ENCODE peak calls at places on chromosomes 13 and 19, in eight cellular contexts. One of them, this sample, is unnamed.

GRCh38 chr19:48539503-48540096 is 12.4 kb upstream of the SULT2B1 start:
- DNase-seq in vagina: no peak
- DNase-seq in lower leg skin: no peak
- DNase-seq in cardiac fibroblast: peak
- DNase-seq in tibial nerve: no peak
- DNase-seq in CD8-positive, alpha-beta T cell: no peak
- DNase-seq in pancreas: no peak
- DNase-seq in fibroblast of the aortic adventitia: peak
- DNase-seq in this sample: no peak

GRCh38 chr19:6216236-6216995 is 63.4 kb downstream of the MLLT1 start:
- DNase-seq in lower leg skin: no peak
- DNase-seq in cardiac fibroblast: no peak
- DNase-seq in pancreas: peak
- DNase-seq in fibroblast of the aortic adventitia: no peak
- DNase-seq in vagina: no peak
- DNase-seq in CD8-positive, alpha-beta T cell: no peak
- DNase-seq in tibial nerve: no peak
- DNase-seq in this sample: no peak

GRCh38 chr13:90839061-90839460 is 508.4 kb upstream of the MIR17HG start:
- DNase-seq in CD8-positive, alpha-beta T cell: no peak
- DNase-seq in vagina: no peak
- DNase-seq in cardiac fibroblast: no peak
- DNase-seq in tibial nerve: no peak
- DNase-seq in lower leg skin: no peak
- DNase-seq in pancreas: no peak
- DNase-seq in fibroblast of the aortic adventitia: no peak
- DNase-seq in this sample: no peak

GRCh38 chr19:8054169-8054568 is 1.6 kb downstream of the CCL25 start:
- DNase-seq in vagina: no peak
- DNase-seq in cardiac fibroblast: no peak
- DNase-seq in fibroblast of the aortic adventitia: no peak
- DNase-seq in CD8-positive, alpha-beta T cell: no peak
- DNase-seq in lower leg skin: no peak
- DNase-seq in tibial nerve: no peak
- DNase-seq in pancreas: no peak
- DNase-seq in this sample: no peak

GRCh38 chr13:81395368-81395767 is 1054.4 kb upstream of the SPRY2 start:
- DNase-seq in lower leg skin: no peak
- DNase-seq in fibroblast of the aortic adventitia: no peak
- DNase-seq in vagina: no peak
- DNase-seq in tibial nerve: no peak
- DNase-seq in pancreas: no peak
- DNase-seq in CD8-positive, alpha-beta T cell: no peak
- DNase-seq in cardiac fibroblast: no peak
- DNase-seq in this sample: no peak

GRCh38 chr19:16226184-16226591 is 28.5 kb downstream of the AP1M1 start:
- DNase-seq in CD8-positive, alpha-beta T cell: no peak
- DNase-seq in tibial nerve: peak
- DNase-seq in cardiac fibroblast: no peak
- DNase-seq in pancreas: no peak
- DNase-seq in vagina: no peak
- DNase-seq in lower leg skin: peak
- DNase-seq in fibroblast of the aortic adventitia: no peak
- DNase-seq in this sample: no peak

GRCh38 chr19:23996549-23996948 is 81.9 kb downstream of the ZNF726 start:
- DNase-seq in pancreas: no peak
- DNase-seq in tibial nerve: no peak
- DNase-seq in fibroblast of the aortic adventitia: no peak
- DNase-seq in cardiac fibroblast: no peak
- DNase-seq in lower leg skin: no peak
- DNase-seq in vagina: no peak
- DNase-seq in CD8-positive, alpha-beta T cell: no peak
- DNase-seq in this sample: no peak

GRCh38 chr19:843180-843835 is 2.5 kb downstream of the PRTN3 start:
- DNase-seq in lower leg skin: no peak
- DNase-seq in vagina: no peak
- DNase-seq in tibial nerve: no peak
- DNase-seq in CD8-positive, alpha-beta T cell: no peak
- DNase-seq in pancreas: no peak
- DNase-seq in cardiac fibroblast: no peak
- DNase-seq in fibroblast of the aortic adventitia: no peak
- DNase-seq in this sample: no peak

GRCh38 chr13:74710006-74710405 is 575.8 kb upstream of the KLF12 start:
- DNase-seq in tibial nerve: no peak
- DNase-seq in pancreas: no peak
- DNase-seq in fibroblast of the aortic adventitia: peak
- DNase-seq in cardiac fibroblast: peak
- DNase-seq in lower leg skin: no peak
- DNase-seq in CD8-positive, alpha-beta T cell: no peak
- DNase-seq in vagina: no peak
- DNase-seq in this sample: no peak

GRCh38 chr13:46962286-46962941 is 65.6 kb upstream of the HTR2A start:
- DNase-seq in pancreas: no peak
- DNase-seq in lower leg skin: no peak
- DNase-seq in CD8-positive, alpha-beta T cell: no peak
- DNase-seq in vagina: no peak
- DNase-seq in fibroblast of the aortic adventitia: peak
- DNase-seq in cardiac fibroblast: peak
- DNase-seq in tibial nerve: no peak
- DNase-seq in this sample: no peak

GRCh38 chr19:46726551-46726950 is 9.6 kb upstream of the PRKD2 start:
- DNase-seq in fibroblast of the aortic adventitia: no peak
- DNase-seq in pancreas: no peak
- DNase-seq in CD8-positive, alpha-beta T cell: no peak
- DNase-seq in vagina: no peak
- DNase-seq in tibial nerve: no peak
- DNase-seq in cardiac fibroblast: no peak
- DNase-seq in lower leg skin: no peak
- DNase-seq in this sample: no peak

GRCh38 chr19:30028118-30028991 is 86.3 kb downstream of the URI1 start:
- DNase-seq in cardiac fibroblast: no peak
- DNase-seq in vagina: no peak
- DNase-seq in lower leg skin: no peak
- DNase-seq in fibroblast of the aortic adventitia: no peak
- DNase-seq in tibial nerve: no peak
- DNase-seq in CD8-positive, alpha-beta T cell: no peak
- DNase-seq in pancreas: no peak
- DNase-seq in this sample: no peak

GRCh38 chr19:36528921-36529518 is 949 bp upstream of the ZNF260 start:
- DNase-seq in lower leg skin: no peak
- DNase-seq in vagina: no peak
- DNase-seq in CD8-positive, alpha-beta T cell: peak
- DNase-seq in tibial nerve: no peak
- DNase-seq in pancreas: peak
- DNase-seq in fibroblast of the aortic adventitia: no peak
- DNase-seq in cardiac fibroblast: no peak
- DNase-seq in this sample: no peak

GRCh38 chr19:56106397-56106849 is 14.7 kb downstream of the ZNF787 start:
- DNase-seq in fibroblast of the aortic adventitia: no peak
- DNase-seq in cardiac fibroblast: no peak
- DNase-seq in CD8-positive, alpha-beta T cell: no peak
- DNase-seq in vagina: no peak
- DNase-seq in lower leg skin: no peak
- DNase-seq in tibial nerve: no peak
- DNase-seq in pancreas: no peak
- DNase-seq in this sample: no peak

GRCh38 chr19:56107626-56108351 is 13.3 kb downstream of the ZNF787 start:
- DNase-seq in cardiac fibroblast: peak
- DNase-seq in tibial nerve: no peak
- DNase-seq in vagina: no peak
- DNase-seq in lower leg skin: no peak
- DNase-seq in pancreas: no peak
- DNase-seq in fibroblast of the aortic adventitia: no peak
- DNase-seq in CD8-positive, alpha-beta T cell: no peak
- DNase-seq in this sample: no peak

GRCh38 chr19:56105090-56105701 is 15.9 kb downstream of the ZNF787 start:
- DNase-seq in pancreas: peak
- DNase-seq in vagina: no peak
- DNase-seq in CD8-positive, alpha-beta T cell: peak
- DNase-seq in tibial nerve: peak
- DNase-seq in lower leg skin: peak
- DNase-seq in fibroblast of the aortic adventitia: peak
- DNase-seq in cardiac fibroblast: peak
- DNase-seq in this sample: peak

GRCh38 chr19:56108447-56109195 is 12.5 kb downstream of the ZNF787 start:
- DNase-seq in lower leg skin: no peak
- DNase-seq in vagina: no peak
- DNase-seq in fibroblast of the aortic adventitia: peak
- DNase-seq in pancreas: peak
- DNase-seq in CD8-positive, alpha-beta T cell: no peak
- DNase-seq in cardiac fibroblast: peak
- DNase-seq in tibial nerve: no peak
- DNase-seq in this sample: peak

DNA sequence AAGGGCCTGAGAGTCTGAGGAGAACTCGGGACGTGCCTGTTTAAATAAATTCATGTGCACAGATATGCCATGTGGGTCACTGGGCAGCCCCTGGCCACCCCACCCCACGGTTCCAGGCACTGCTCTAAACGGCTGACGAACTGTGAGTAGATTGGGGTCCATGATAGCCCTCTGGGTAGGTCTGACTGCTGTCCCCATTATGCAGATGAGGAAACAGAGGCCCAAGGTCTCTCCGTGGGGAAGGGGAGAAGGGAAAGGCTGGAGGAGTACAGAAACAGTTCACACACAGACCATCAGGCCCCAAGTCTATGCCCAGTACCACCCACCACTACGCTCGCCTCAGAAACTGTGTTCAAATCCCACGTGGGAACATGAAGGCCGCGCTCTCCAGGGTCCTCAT is 14.1 kb downstream of the ZNF787 start:
- DNase-seq in lower leg skin: no peak
- DNase-seq in CD8-positive, alpha-beta T cell: no peak
- DNase-seq in cardiac fibroblast: no peak
- DNase-seq in tibial nerve: no peak
- DNase-seq in fibroblast of the aortic adventitia: no peak
- DNase-seq in vagina: no peak
- DNase-seq in pancreas: no peak
- DNase-seq in this sample: no peak
- H3K4me3 ChIP-seq in lower leg skin: no peak
- H3K4me3 ChIP-seq in CD8-positive, alpha-beta T cell: no peak
- H3K4me3 ChIP-seq in cardiac fibroblast: no peak
- H3K4me3 ChIP-seq in tibial nerve: no peak
- H3K4me3 ChIP-seq in fibroblast of the aortic adventitia: no peak
- H3K4me3 ChIP-seq in vagina: no peak
- H3K4me3 ChIP-seq in pancreas: no peak
- H3K4me3 ChIP-seq in this sample: no peak

GRCh38 chr13:76882431-76882830 is 3.8 kb downstream of the KCTD12 start:
- DNase-seq in pancreas: no peak
- DNase-seq in cardiac fibroblast: peak
- DNase-seq in CD8-positive, alpha-beta T cell: no peak
- DNase-seq in lower leg skin: peak
- DNase-seq in vagina: no peak
- DNase-seq in tibial nerve: no peak
- DNase-seq in fibroblast of the aortic adventitia: peak
- DNase-seq in this sample: no peak
- H3K4me3 ChIP-seq in pancreas: no peak
- H3K4me3 ChIP-seq in cardiac fibroblast: peak
- H3K4me3 ChIP-seq in CD8-positive, alpha-beta T cell: no peak
- H3K4me3 ChIP-seq in lower leg skin: no peak
- H3K4me3 ChIP-seq in vagina: peak
- H3K4me3 ChIP-seq in tibial nerve: peak
- H3K4me3 ChIP-seq in fibroblast of the aortic adventitia: peak
- H3K4me3 ChIP-seq in this sample: peak

GRCh38 chr19:2151339-2152229 is at the start of gene AP3D1:
- DNase-seq in pancreas: peak
- DNase-seq in fibroblast of the aortic adventitia: peak
- DNase-seq in tibial nerve: peak
- DNase-seq in CD8-positive, alpha-beta T cell: peak
- DNase-seq in vagina: peak
- DNase-seq in lower leg skin: peak
- DNase-seq in cardiac fibroblast: peak
- DNase-seq in this sample: peak
- H3K4me3 ChIP-seq in pancreas: peak
- H3K4me3 ChIP-seq in fibroblast of the aortic adventitia: peak
- H3K4me3 ChIP-seq in tibial nerve: peak
- H3K4me3 ChIP-seq in CD8-positive, alpha-beta T cell: peak
- H3K4me3 ChIP-seq in vagina: peak
- H3K4me3 ChIP-seq in lower leg skin: peak
- H3K4me3 ChIP-seq in cardiac fibroblast: peak
- H3K4me3 ChIP-seq in this sample: peak

DNA sequence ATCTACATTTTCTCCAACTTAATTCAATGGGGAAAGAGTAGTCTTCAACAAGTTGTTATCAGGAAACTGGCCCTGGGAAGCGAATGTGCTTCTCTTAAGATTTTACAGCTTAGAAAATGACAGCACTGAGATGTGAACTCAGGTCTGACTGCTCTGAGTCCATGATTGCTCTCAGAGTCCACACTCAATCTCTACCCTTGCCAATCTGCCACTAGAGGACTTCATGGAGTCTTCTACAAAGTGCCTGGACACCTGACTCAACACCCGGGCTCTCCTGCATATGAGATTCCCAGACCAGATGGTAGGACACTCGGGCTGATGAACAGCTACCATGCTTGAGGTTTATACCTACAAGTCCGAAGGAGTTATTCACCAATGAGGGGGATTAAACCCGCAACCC is 74.8 kb downstream of the ABCC4 start:
- DNase-seq in fibroblast of the aortic adventitia: no peak
- DNase-seq in lower leg skin: no peak
- DNase-seq in CD8-positive, alpha-beta T cell: no peak
- DNase-seq in tibial nerve: no peak
- DNase-seq in vagina: no peak
- DNase-seq in cardiac fibroblast: no peak
- DNase-seq in pancreas: no peak
- DNase-seq in this sample: no peak
- H3K4me3 ChIP-seq in fibroblast of the aortic adventitia: no peak
- H3K4me3 ChIP-seq in lower leg skin: no peak
- H3K4me3 ChIP-seq in CD8-positive, alpha-beta T cell: no peak
- H3K4me3 ChIP-seq in tibial nerve: no peak
- H3K4me3 ChIP-seq in vagina: no peak
- H3K4me3 ChIP-seq in cardiac fibroblast: no peak
- H3K4me3 ChIP-seq in pancreas: no peak
- H3K4me3 ChIP-seq in this sample: no peak

GRCh38 chr19:38555200-38555599 is 62.6 kb downstream of the MAP4K1 start:
- DNase-seq in tibial nerve: no peak
- DNase-seq in pancreas: no peak
- DNase-seq in fibroblast of the aortic adventitia: no peak
- DNase-seq in lower leg skin: no peak
- DNase-seq in cardiac fibroblast: no peak
- DNase-seq in vagina: no peak
- DNase-seq in CD8-positive, alpha-beta T cell: no peak
- DNase-seq in this sample: no peak

GRCh38 chr19:38554676-38555141 is 63.0 kb downstream of the MAP4K1 start:
- DNase-seq in CD8-positive, alpha-beta T cell: no peak
- DNase-seq in tibial nerve: no peak
- DNase-seq in cardiac fibroblast: no peak
- DNase-seq in vagina: no peak
- DNase-seq in lower leg skin: no peak
- DNase-seq in fibroblast of the aortic adventitia: no peak
- DNase-seq in pancreas: no peak
- DNase-seq in this sample: no peak

GRCh38 chr19:38557205-38557799 is 60.5 kb downstream of the MAP4K1 start:
- DNase-seq in pancreas: no peak
- DNase-seq in lower leg skin: no peak
- DNase-seq in fibroblast of the aortic adventitia: no peak
- DNase-seq in cardiac fibroblast: no peak
- DNase-seq in CD8-positive, alpha-beta T cell: peak
- DNase-seq in vagina: no peak
- DNase-seq in tibial nerve: no peak
- DNase-seq in this sample: no peak

GRCh38 chr19:38559428-38560401 is 58.0 kb downstream of the MAP4K1 start:
- DNase-seq in cardiac fibroblast: no peak
- DNase-seq in tibial nerve: no peak
- DNase-seq in fibroblast of the aortic adventitia: no peak
- DNase-seq in CD8-positive, alpha-beta T cell: peak
- DNase-seq in vagina: no peak
- DNase-seq in lower leg skin: no peak
- DNase-seq in pancreas: no peak
- DNase-seq in this sample: no peak

GRCh38 chr19:38556521-38557174 is 61.1 kb downstream of the MAP4K1 start:
- DNase-seq in pancreas: no peak
- DNase-seq in fibroblast of the aortic adventitia: no peak
- DNase-seq in cardiac fibroblast: no peak
- DNase-seq in CD8-positive, alpha-beta T cell: no peak
- DNase-seq in lower leg skin: no peak
- DNase-seq in tibial nerve: no peak
- DNase-seq in vagina: no peak
- DNase-seq in this sample: no peak
- H3K4me3 ChIP-seq in pancreas: no peak
- H3K4me3 ChIP-seq in fibroblast of the aortic adventitia: no peak
- H3K4me3 ChIP-seq in cardiac fibroblast: no peak
- H3K4me3 ChIP-seq in CD8-positive, alpha-beta T cell: no peak
- H3K4me3 ChIP-seq in lower leg skin: no peak
- H3K4me3 ChIP-seq in tibial nerve: no peak
- H3K4me3 ChIP-seq in vagina: no peak
- H3K4me3 ChIP-seq in this sample: no peak